ENCODE peak calls at places on chromosome 14, in eight cellular contexts. A, W, B, V, K, R, I and O are unnamed samples.

GRCh38 chr14:24889843-24890242 is 160.1 kb downstream of the STXBP6 start:
- DNase-seq in W (no peak), K (peak; percentile 1), I (no peak), A (no peak), R (no peak), V (no peak), B (no peak), O (no peak)

GRCh38 chr14:33509927-33510535 is 440.8 kb downstream of the EGLN3 start:
- DNase-seq in W (no peak), A (no peak), R (peak; percentile 82), V (no peak), K (peak; percentile 62), B (no peak), I (no peak), O (no peak)

GRCh38 chr14:94342334-94342934 is 19.3 kb upstream of the SERPINA6 start:
- DNase-seq in K (peak; percentile 94), V (no peak), I (no peak), R (peak; percentile 100), W (peak; percentile 67), A (no peak), B (no peak), O (peak; percentile 88)

GRCh38 chr14:52051861-52052260 is 17.0 kb downstream of the NID2 start:
- DNase-seq in V (no peak), B (no peak), R (peak; percentile 38), I (no peak), W (no peak), K (peak; percentile 78), A (no peak), O (no peak)

GRCh38 chr14:47297374-47297773 is 378.0 kb downstream of the MDGA2 start:
- DNase-seq in V (no peak), A (no peak), B (no peak), W (no peak), K (no peak), R (no peak), I (no peak), O (no peak)

GRCh38 chr14:103547455-103547940 is 15.0 kb downstream of the BAG5 start:
- DNase-seq in I (no peak), V (no peak), R (no peak), A (no peak), K (no peak), W (no peak), B (no peak), O (no peak)

GRCh38 chr14:24329736-24330135 is 5.1 kb downstream of the ADCY4 start:
- DNase-seq in R (no peak), W (peak; percentile 44), I (peak; percentile 62), B (no peak), A (no peak), V (peak; percentile 54), K (no peak), O (no peak)

GRCh38 chr14:65356327-65356836 is 56.1 kb upstream of the FUT8 start:
- DNase-seq in K (peak; percentile 99), R (peak; percentile 59), V (no peak), B (no peak), W (peak; percentile 43), A (no peak), I (no peak), O (peak; percentile 32)

GRCh38 chr14:26867171-26867757 is 269.4 kb upstream of the NOVA1 start:
- DNase-seq in W (no peak), I (no peak), R (no peak), B (no peak), V (no peak), A (no peak), K (no peak), O (no peak)

GRCh38 chr14:33848706-33849454 is 102.0 kb downstream of the EGLN3 start:
- DNase-seq in A (peak; percentile 83), W (peak; percentile 13), B (no peak), R (peak; percentile 61), K (peak; percentile 87), V (no peak), I (no peak), O (no peak)

GRCh38 chr14:75711796-75712211 is 50.8 kb downstream of the TTLL5 start:
- DNase-seq in R (peak; percentile 84), B (peak; percentile 2), W (no peak), I (no peak), V (no peak), A (no peak), K (peak; percentile 97), O (peak; percentile 87)

GRCh38 chr14:61211476-61212262 is 69.5 kb downstream of the TMEM30B start:
- DNase-seq in A (no peak), B (no peak), I (no peak), K (no peak), R (no peak), W (no peak), V (no peak), O (no peak)

GRCh38 chr14:53011053-53011462 is 60.2 kb upstream of the FERMT2 start:
- DNase-seq in V (no peak), I (no peak), W (no peak), K (peak; percentile 96), A (no peak), R (peak; percentile 99), B (no peak), O (no peak)

GRCh38 chr14:53390008-53390407 is 236.9 kb upstream of the DDHD1 start:
- DNase-seq in R (no peak), W (no peak), A (no peak), I (no peak), B (no peak), V (no peak), K (no peak), O (no peak)

GRCh38 chr14:106417224-106418049 is 891.1 kb downstream of the TMEM121 start:
- DNase-seq in I (peak; percentile 76), B (peak; percentile 85), A (peak; percentile 20), K (peak; percentile 2), R (no peak), W (peak; percentile 100), V (peak; percentile 63), O (no peak)

GRCh38 chr14:22824711-22825359 is 4.9 kb upstream of the MRPL52 start:
- DNase-seq in V (no peak), W (no peak), A (no peak), R (peak; percentile 94), I (no peak), K (peak; percentile 97), B (no peak), O (no peak)

GRCh38 chr14:75702107-75702506 is 41.1 kb downstream of the TTLL5 start:
- DNase-seq in W (no peak), R (no peak), K (no peak), V (no peak), B (no peak), A (no peak), I (no peak), O (no peak)

GRCh38 chr14:77714926-77715325 is 7.0 kb downstream of the SLIRP start:
- DNase-seq in I (no peak), V (no peak), K (no peak), B (no peak), W (peak; percentile 49), R (no peak), A (no peak), O (no peak)

GRCh38 chr14:34857689-34858449 is 17.3 kb downstream of the BAZ1A start:
- DNase-seq in K (no peak), B (no peak), I (peak; percentile 49), A (no peak), R (no peak), V (no peak), W (no peak), O (no peak)

GRCh38 chr14:96263347-96264199 is 7.6 kb downstream of the BDKRB1 start:
- DNase-seq in A (no peak), R (peak; percentile 50), W (no peak), K (no peak), I (no peak), V (no peak), B (no peak), O (peak; percentile 67)

GRCh38 chr14:34713681-34714319 is 593 bp downstream of the CFL2 start:
- DNase-seq in B (peak; percentile 19), W (no peak), K (peak; percentile 85), R (peak; percentile 61), I (peak; percentile 10), V (no peak), A (no peak), O (no peak)

GRCh38 chr14:58963873-58964597 is 224.4 kb upstream of the DAAM1 start:
- DNase-seq in K (no peak), I (no peak), A (peak; percentile 88), W (no peak), B (no peak), R (no peak), V (no peak), O (no peak)

GRCh38 chr14:103825103-103825502 is 22.3 kb downstream of the PPP1R13B start:
- DNase-seq in A (no peak), B (no peak), W (no peak), I (no peak), R (no peak), V (no peak), K (no peak), O (no peak)

GRCh38 chr14:63192085-63192484 is 12.2 kb upstream of the RHOJ start:
- DNase-seq in W (no peak), K (no peak), V (no peak), B (no peak), R (peak; percentile 68), I (no peak), A (no peak), O (no peak)

GRCh38 chr14:28102814-28103213 is 663.8 kb upstream of the FOXG1 start:
- DNase-seq in I (no peak), R (no peak), A (peak; percentile 25), B (no peak), K (no peak), V (no peak), W (no peak), O (no peak)

GRCh38 chr14:49218436-49219092 is 367.6 kb downstream of the RPS29 start:
- DNase-seq in V (no peak), R (peak; percentile 84), A (no peak), I (no peak), B (no peak), K (no peak), W (no peak), O (no peak)

GRCh38 chr14:61486930-61487495 is 165.6 kb downstream of the PRKCH start:
- DNase-seq in I (no peak), V (no peak), W (no peak), B (no peak), K (no peak), R (no peak), A (no peak), O (no peak)